ENCODE peak calls at places on chromosome 4, in five cellular contexts. K is astrocyte of the cerebellum, U is LHCN-M2, Z is choroid plexus epithelial cell, E is left cardiac atrium. P is an unnamed sample.

GRCh38 chr4:868421-868820 is 42.5 kb upstream of the CPLX1 start:
- DNase-seq in Z (no peak), K (no peak), U (no peak), E (no peak), P (no peak)

GRCh38 chr4:150501019-150501727 is 80.8 kb upstream of the MAB21L2 start:
- DNase-seq in Z (peak), U (peak), E (no peak), K (peak), P (no peak)

GRCh38 chr4:141131738-141132688 is 1.3 kb downstream of the RNF150 start:
- DNase-seq in K (no peak), E (peak), Z (peak), U (no peak), P (peak)

GRCh38 chr4:10239982-10240654 is 123.5 kb upstream of the WDR1 start:
- DNase-seq in E (peak), K (no peak), U (no peak), Z (no peak), P (peak)

GRCh38 chr4:7394681-7395451 is 39.9 kb downstream of the PSAPL1 start:
- DNase-seq in Z (no peak), E (no peak), U (no peak), K (no peak), P (peak)

GRCh38 chr4:151604238-151604637 is 156.6 kb downstream of the GATB start:
- DNase-seq in K (peak), Z (peak), U (peak), E (no peak), P (no peak)

GRCh38 chr4:67327245-67327860 is 217.9 kb downstream of the CENPC start:
- DNase-seq in E (peak), U (peak), Z (peak), K (peak), P (peak)

GRCh38 chr4:5051210-5051691 is at the start of gene STK32B:
- DNase-seq in E (peak), K (peak), Z (peak), U (peak), P (peak)

GRCh38 chr4:153555730-153556440 is 89.7 kb downstream of the TMEM131L start:
- DNase-seq in U (peak), K (peak), Z (peak), E (peak), P (peak)

GRCh38 chr4:36392916-36393315 is 111.5 kb downstream of the DTHD1 start:
- DNase-seq in K (no peak), U (no peak), E (no peak), Z (no peak), P (no peak)

GRCh38 chr4:152999376-153000067 is 63.4 kb downstream of the FHDC1 start:
- DNase-seq in K (no peak), E (no peak), U (no peak), Z (no peak), P (no peak)

GRCh38 chr4:89048906-89049601 is 7.9 kb downstream of the FAM13A start:
- DNase-seq in Z (no peak), U (no peak), K (no peak), E (no peak), P (no peak)

GRCh38 chr4:148065069-148065468 is 333.2 kb downstream of the ARHGAP10 start:
- DNase-seq in U (peak), E (no peak), K (no peak), Z (peak), P (no peak)

GRCh38 chr4:179225594-179225993 is 1783.4 kb upstream of the AGA start:
- DNase-seq in E (no peak), Z (no peak), K (no peak), U (no peak), P (no peak)

GRCh38 chr4:7422098-7422897 is 12.4 kb downstream of the PSAPL1 start:
- DNase-seq in E (no peak), K (no peak), Z (no peak), U (no peak), P (no peak)

GRCh38 chr4:81802308-81802846 is 330.7 kb upstream of the RASGEF1B start:
- DNase-seq in K (no peak), U (no peak), Z (no peak), E (no peak), P (no peak)

GRCh38 chr4:1345905-1346780 is 865 bp upstream of the UVSSA start:
- DNase-seq in K (no peak), Z (peak), U (peak), E (peak), P (peak)

GRCh38 chr4:154001187-154001586 is 212.3 kb upstream of the SFRP2 start:
- DNase-seq in U (no peak), Z (no peak), E (no peak), K (no peak), P (no peak)

GRCh38 chr4:180909279-180909678 is 1333.9 kb upstream of the TENM3 start:
- DNase-seq in K (no peak), Z (peak), E (no peak), U (no peak), P (no peak)

GRCh38 chr4:27084685-27085356 is 224.2 kb downstream of the STIM2 start:
- DNase-seq in E (peak), U (no peak), K (no peak), Z (peak), P (peak)

GRCh38 chr4:133493776-133494175 is 344.7 kb downstream of the PCDH10 start:
- DNase-seq in Z (peak), K (no peak), U (no peak), E (no peak), P (no peak)

GRCh38 chr4:41471126-41471665 is 66.8 kb upstream of the LIMCH1 start:
- DNase-seq in E (no peak), K (no peak), Z (no peak), U (no peak), P (no peak)

GRCh38 chr4:81638698-81639097 is 167.0 kb upstream of the RASGEF1B start:
- DNase-seq in Z (no peak), E (no peak), U (no peak), K (no peak), P (no peak)

GRCh38 chr4:101169044-101170014 is 178.0 kb downstream of the PPP3CA start:
- DNase-seq in K (peak), E (peak), Z (peak), U (peak), P (peak)

GRCh38 chr4:38188631-38189101 is 228.5 kb downstream of the PTTG2 start:
- DNase-seq in Z (no peak), U (no peak), E (no peak), K (no peak), P (no peak)

GRCh38 chr4:6047130-6047673 is 29.0 kb upstream of the C4orf50 start:
- DNase-seq in Z (no peak), U (no peak), E (no peak), K (no peak), P (no peak)

GRCh38 chr4:38815879-38816782 is 11.5 kb upstream of the TLR1 start:
- DNase-seq in U (no peak), E (no peak), K (no peak), Z (peak), P (no peak)

GRCh38 chr4:40915318-40916217 is 165.8 kb downstream of the NSUN7 start:
- DNase-seq in U (peak), K (peak), Z (no peak), E (no peak), P (no peak)

GRCh38 chr4:37453004-37453360 is 208.4 kb downstream of the NWD2 start:
- DNase-seq in Z (peak), U (peak), K (peak), E (no peak), P (peak)

GRCh38 chr4:188037003-188037713 is 41.6 kb downstream of the ZFP42 start:
- DNase-seq in E (no peak), K (no peak), U (peak), Z (no peak), P (no peak)

GRCh38 chr4:53963786-53964185 is 100.6 kb downstream of the CHIC2 start:
- DNase-seq in E (no peak), Z (no peak), U (peak), K (no peak), P (peak)

GRCh38 chr4:25970241-25970675 is 56.2 kb downstream of the SMIM20 start:
- DNase-seq in E (no peak), K (no peak), Z (peak), U (peak), P (peak)

GRCh38 chr4:92215471-92215870 is 88.3 kb upstream of the GRID2 start:
- DNase-seq in K (no peak), Z (no peak), E (no peak), U (no peak), P (no peak)

GRCh38 chr4:86493460-86493859 is 100.7 kb upstream of the PTPN13 start:
- DNase-seq in E (no peak), U (no peak), Z (peak), K (no peak), P (no peak)

GRCh38 chr4:124334119-124334518 is 378.4 kb downstream of the ANKRD50 start:
- DNase-seq in K (peak), Z (peak), E (no peak), U (peak), P (peak)

GRCh38 chr4:2939383-2940243 is 23.6 kb downstream of the NOP14 start:
- DNase-seq in E (no peak), U (no peak), Z (no peak), K (no peak), P (no peak)

P was measured in SJCRH30.